ENCODE peak calls at places on chromosomes 12 and 14, in four cellular contexts. S is endothelial cell, H is left colon, I is NCI-H1417. X is an unnamed sample.

GRCh38 chr12:108699955-108700563 is 31.3 kb downstream of the CORO1C start:
- DNase-seq in I (no peak), S (peak), H (no peak), X (no peak)

GRCh38 chr12:130876758-130877157 is 4.9 kb downstream of the RAN start:
- DNase-seq in I (no peak), H (no peak), S (no peak), X (no peak)

GRCh38 chr14:80428171-80428570 is 216.9 kb upstream of the DIO2 start:
- DNase-seq in S (no peak), I (no peak), H (no peak), X (no peak)

GRCh38 chr14:93954900-93955891 is 21.2 kb downstream of the ASB2 start:
- DNase-seq in H (no peak), I (peak), S (no peak), X (no peak)

GRCh38 chr12:107684029-107684790 is 1.4 kb upstream of the PWP1 start:
- DNase-seq in S (no peak), I (no peak), H (no peak), X (no peak)

GRCh38 chr12:114757926-114758325 is 74.0 kb upstream of the TBX3 start:
- DNase-seq in S (no peak), H (no peak), I (no peak), X (no peak)

GRCh38 chr14:92728781-92729364 is 19.6 kb downstream of the LGMN start:
- DNase-seq in S (no peak), H (no peak), I (peak), X (no peak)

GRCh38 chr14:23539209-23539866 is 12.2 kb downstream of the ZFHX2 start:
- DNase-seq in I (peak), S (peak), H (no peak), X (peak)

GRCh38 chr12:63150255-63151060 is 543 bp downstream of the AVPR1A start:
- DNase-seq in I (peak), H (peak), S (peak), X (no peak)

GRCh38 chr14:39417014-39417413 is 15.2 kb downstream of the FBXO33 start:
- DNase-seq in H (no peak), S (no peak), I (no peak), X (no peak)

GRCh38 chr12:82426586-82426985 is 68.3 kb downstream of the METTL25 start:
- DNase-seq in S (no peak), H (no peak), I (no peak), X (no peak)

GRCh38 chr14:104954746-104955395 is 23.3 kb downstream of the AHNAK2 start:
- DNase-seq in H (no peak), S (no peak), I (no peak), X (no peak)

GRCh38 chr12:58233886-58234285 is 292.5 kb downstream of the ATP23 start:
- DNase-seq in H (peak), I (peak), S (no peak), X (no peak)

GRCh38 chr12:3962661-3963483 is 89.7 kb upstream of the PARP11 start:
- DNase-seq in S (no peak), I (no peak), H (peak), X (no peak)

GRCh38 chr12:115223322-115223721 is 539.3 kb upstream of the TBX3 start:
- DNase-seq in S (no peak), I (no peak), H (no peak), X (no peak)

GRCh38 chr12:58668233-58668632 is 252.1 kb downstream of the LRIG3 start:
- DNase-seq in I (no peak), H (no peak), S (no peak), X (no peak)

GRCh38 chr14:39419272-39419671 is 13.0 kb downstream of the FBXO33 start:
- DNase-seq in S (no peak), I (no peak), H (no peak), X (no peak)

GRCh38 chr12:100127766-100128508 is 14.7 kb downstream of the BLTP3B start:
- DNase-seq in S (no peak), H (no peak), I (no peak), X (no peak)

GRCh38 chr14:70000601-70001000 is 121.4 kb downstream of the SMOC1 start:
- DNase-seq in H (no peak), S (no peak), I (no peak), X (no peak)

X was measured in NCI-H2227 treated with DMSO at 0.1 percent for 48 hours.